ENCODE peak calls at places on chromosomes 12 and 14, in nine cellular contexts. One of them, this sample, is unnamed.

GRCh38 chr12:25557830-25558436 is 4.8 kb upstream of the LMNTD1 start:
- DNase-seq in left ventricle myocardium inferior: no peak
- DNase-seq in mammary epithelial cell: peak
- DNase-seq in GM12865: peak
- DNase-seq in endothelial cell: peak
- DNase-seq in A549: peak
- DNase-seq in omental fat pad: no peak
- DNase-seq in pancreas: peak
- DNase-seq in mucosa of descending colon: peak
- DNase-seq in this sample: no peak

GRCh38 chr12:121356657-121357056 is 4.4 kb upstream of the ANAPC5 start:
- DNase-seq in left ventricle myocardium inferior: no peak
- DNase-seq in mammary epithelial cell: no peak
- DNase-seq in GM12865: no peak
- DNase-seq in endothelial cell: no peak
- DNase-seq in A549: no peak
- DNase-seq in omental fat pad: no peak
- DNase-seq in pancreas: no peak
- DNase-seq in mucosa of descending colon: no peak
- DNase-seq in this sample: no peak

GRCh38 chr14:93295541-93296220 is 37.2 kb downstream of the BTBD7 start:
- DNase-seq in left ventricle myocardium inferior: no peak
- DNase-seq in mammary epithelial cell: no peak
- DNase-seq in GM12865: no peak
- DNase-seq in endothelial cell: no peak
- DNase-seq in A549: no peak
- DNase-seq in omental fat pad: no peak
- DNase-seq in pancreas: no peak
- DNase-seq in mucosa of descending colon: no peak
- DNase-seq in this sample: no peak

GRCh38 chr12:80941916-80942315 is 4.2 kb upstream of the LIN7A start:
- DNase-seq in left ventricle myocardium inferior: no peak
- DNase-seq in mammary epithelial cell: no peak
- DNase-seq in GM12865: no peak
- DNase-seq in endothelial cell: no peak
- DNase-seq in A549: no peak
- DNase-seq in omental fat pad: no peak
- DNase-seq in pancreas: no peak
- DNase-seq in mucosa of descending colon: no peak
- DNase-seq in this sample: no peak

GRCh38 chr12:129606239-129606638 is 297.6 kb downstream of the TMEM132D start:
- DNase-seq in left ventricle myocardium inferior: no peak
- DNase-seq in mammary epithelial cell: no peak
- DNase-seq in GM12865: no peak
- DNase-seq in endothelial cell: no peak
- DNase-seq in A549: no peak
- DNase-seq in omental fat pad: no peak
- DNase-seq in pancreas: no peak
- DNase-seq in mucosa of descending colon: no peak
- DNase-seq in this sample: no peak

GRCh38 chr12:85273411-85274075 is 6.5 kb upstream of the ALX1 start:
- DNase-seq in left ventricle myocardium inferior: no peak
- DNase-seq in mammary epithelial cell: no peak
- DNase-seq in GM12865: no peak
- DNase-seq in endothelial cell: peak
- DNase-seq in A549: no peak
- DNase-seq in omental fat pad: no peak
- DNase-seq in pancreas: no peak
- DNase-seq in mucosa of descending colon: no peak
- DNase-seq in this sample: peak

GRCh38 chr12:67455236-67455635 is 186.1 kb downstream of the CAND1 start:
- DNase-seq in left ventricle myocardium inferior: no peak
- DNase-seq in mammary epithelial cell: no peak
- DNase-seq in GM12865: no peak
- DNase-seq in endothelial cell: no peak
- DNase-seq in A549: no peak
- DNase-seq in omental fat pad: no peak
- DNase-seq in pancreas: no peak
- DNase-seq in mucosa of descending colon: no peak
- DNase-seq in this sample: no peak

GRCh38 chr12:132170637-132171292 is 26.5 kb downstream of the NOC4L start:
- DNase-seq in left ventricle myocardium inferior: peak
- DNase-seq in mammary epithelial cell: no peak
- DNase-seq in GM12865: no peak
- DNase-seq in endothelial cell: no peak
- DNase-seq in A549: no peak
- DNase-seq in omental fat pad: no peak
- DNase-seq in pancreas: no peak
- DNase-seq in mucosa of descending colon: no peak
- DNase-seq in this sample: no peak

GRCh38 chr14:34872822-34873590 is 2.2 kb downstream of the BAZ1A start:
- DNase-seq in left ventricle myocardium inferior: no peak
- DNase-seq in mammary epithelial cell: peak
- DNase-seq in GM12865: peak
- DNase-seq in endothelial cell: no peak
- DNase-seq in A549: peak
- DNase-seq in omental fat pad: no peak
- DNase-seq in pancreas: no peak
- DNase-seq in mucosa of descending colon: peak
- DNase-seq in this sample: peak

GRCh38 chr14:37819155-37820015 is 224.0 kb downstream of the TTC6 start:
- DNase-seq in left ventricle myocardium inferior: no peak
- DNase-seq in mammary epithelial cell: peak
- DNase-seq in GM12865: no peak
- DNase-seq in endothelial cell: no peak
- DNase-seq in A549: no peak
- DNase-seq in omental fat pad: no peak
- DNase-seq in pancreas: no peak
- DNase-seq in mucosa of descending colon: no peak
- DNase-seq in this sample: no peak

GRCh38 chr12:120368789-120369475 is at the start of gene MSI1:
- DNase-seq in left ventricle myocardium inferior: no peak
- DNase-seq in mammary epithelial cell: no peak
- DNase-seq in GM12865: no peak
- DNase-seq in endothelial cell: no peak
- DNase-seq in A549: no peak
- DNase-seq in omental fat pad: no peak
- DNase-seq in pancreas: no peak
- DNase-seq in mucosa of descending colon: no peak
- DNase-seq in this sample: no peak

GRCh38 chr14:92613008-92613658 is 99.6 kb downstream of the RIN3 start:
- DNase-seq in left ventricle myocardium inferior: peak
- DNase-seq in mammary epithelial cell: no peak
- DNase-seq in GM12865: peak
- DNase-seq in endothelial cell: peak
- DNase-seq in A549: no peak
- DNase-seq in omental fat pad: no peak
- DNase-seq in pancreas: no peak
- DNase-seq in mucosa of descending colon: peak
- DNase-seq in this sample: peak

GRCh38 chr12:106267535-106267934 is 19.7 kb upstream of the CKAP4 start:
- DNase-seq in left ventricle myocardium inferior: no peak
- DNase-seq in mammary epithelial cell: no peak
- DNase-seq in GM12865: no peak
- DNase-seq in endothelial cell: no peak
- DNase-seq in A549: no peak
- DNase-seq in omental fat pad: no peak
- DNase-seq in pancreas: no peak
- DNase-seq in mucosa of descending colon: no peak
- DNase-seq in this sample: no peak

GRCh38 chr12:107501681-107502080 is 183.9 kb upstream of the PWP1 start:
- DNase-seq in left ventricle myocardium inferior: no peak
- DNase-seq in mammary epithelial cell: no peak
- DNase-seq in GM12865: peak
- DNase-seq in endothelial cell: no peak
- DNase-seq in A549: no peak
- DNase-seq in omental fat pad: no peak
- DNase-seq in pancreas: no peak
- DNase-seq in mucosa of descending colon: no peak
- DNase-seq in this sample: no peak

GRCh38 chr12:2384533-2385328 is 331.9 kb downstream of the CACNA1C start:
- DNase-seq in left ventricle myocardium inferior: no peak
- DNase-seq in mammary epithelial cell: no peak
- DNase-seq in GM12865: no peak
- DNase-seq in endothelial cell: no peak
- DNase-seq in A549: no peak
- DNase-seq in omental fat pad: peak
- DNase-seq in pancreas: no peak
- DNase-seq in mucosa of descending colon: no peak
- DNase-seq in this sample: no peak

GRCh38 chr14:23206422-23207145 is 23.1 kb upstream of the SLC7A8 start:
- DNase-seq in left ventricle myocardium inferior: no peak
- DNase-seq in mammary epithelial cell: no peak
- DNase-seq in GM12865: no peak
- DNase-seq in endothelial cell: no peak
- DNase-seq in A549: no peak
- DNase-seq in omental fat pad: no peak
- DNase-seq in pancreas: no peak
- DNase-seq in mucosa of descending colon: no peak
- DNase-seq in this sample: no peak

GRCh38 chr12:31324116-31324844 is 1.7 kb downstream of the SINHCAF start:
- DNase-seq in left ventricle myocardium inferior: peak
- DNase-seq in mammary epithelial cell: peak
- DNase-seq in GM12865: peak
- DNase-seq in endothelial cell: peak
- DNase-seq in A549: peak
- DNase-seq in omental fat pad: no peak
- DNase-seq in pancreas: peak
- DNase-seq in mucosa of descending colon: peak
- DNase-seq in this sample: peak

GRCh38 chr14:75322746-75323145 is 44.1 kb downstream of the FOS start:
- DNase-seq in left ventricle myocardium inferior: no peak
- DNase-seq in mammary epithelial cell: no peak
- DNase-seq in GM12865: no peak
- DNase-seq in endothelial cell: no peak
- DNase-seq in A549: no peak
- DNase-seq in omental fat pad: no peak
- DNase-seq in pancreas: no peak
- DNase-seq in mucosa of descending colon: no peak
- DNase-seq in this sample: peak

GRCh38 chr14:56996721-56997399 is 186.6 kb upstream of the OTX2 start:
- DNase-seq in left ventricle myocardium inferior: no peak
- DNase-seq in mammary epithelial cell: no peak
- DNase-seq in GM12865: no peak
- DNase-seq in endothelial cell: no peak
- DNase-seq in A549: no peak
- DNase-seq in omental fat pad: no peak
- DNase-seq in pancreas: no peak
- DNase-seq in mucosa of descending colon: no peak
- DNase-seq in this sample: no peak

GRCh38 chr12:73421832-73422231 is 1115.8 kb upstream of the ATXN7L3B start:
- DNase-seq in left ventricle myocardium inferior: no peak
- DNase-seq in mammary epithelial cell: peak
- DNase-seq in GM12865: no peak
- DNase-seq in endothelial cell: no peak
- DNase-seq in A549: no peak
- DNase-seq in omental fat pad: no peak
- DNase-seq in pancreas: no peak
- DNase-seq in mucosa of descending colon: no peak
- DNase-seq in this sample: no peak

GRCh38 chr12:110704750-110705149 is 15.8 kb upstream of the HVCN1 start:
- DNase-seq in left ventricle myocardium inferior: no peak
- DNase-seq in mammary epithelial cell: peak
- DNase-seq in GM12865: peak
- DNase-seq in endothelial cell: no peak
- DNase-seq in A549: peak
- DNase-seq in omental fat pad: no peak
- DNase-seq in pancreas: peak
- DNase-seq in mucosa of descending colon: peak
- DNase-seq in this sample: peak
- TF ChIP-seq CTCF in left ventricle myocardium inferior: no peak
- TF ChIP-seq CTCF in mammary epithelial cell: peak
- TF ChIP-seq CTCF in GM12865: peak
- TF ChIP-seq CTCF in endothelial cell: no peak
- TF ChIP-seq CTCF in A549: peak
- TF ChIP-seq CTCF in omental fat pad: no peak
- TF ChIP-seq CTCF in pancreas: no peak
- TF ChIP-seq CTCF in mucosa of descending colon: no peak
- TF ChIP-seq CTCF in this sample: peak

GRCh38 chr12:51372021-51372420 is 19.2 kb downstream of the GALNT6 start:
- DNase-seq in left ventricle myocardium inferior: no peak
- DNase-seq in mammary epithelial cell: no peak
- DNase-seq in GM12865: no peak
- DNase-seq in endothelial cell: no peak
- DNase-seq in A549: no peak
- DNase-seq in omental fat pad: no peak
- DNase-seq in pancreas: no peak
- DNase-seq in mucosa of descending colon: no peak
- DNase-seq in this sample: no peak
- TF ChIP-seq CTCF in left ventricle myocardium inferior: no peak
- TF ChIP-seq CTCF in mammary epithelial cell: no peak
- TF ChIP-seq CTCF in GM12865: no peak
- TF ChIP-seq CTCF in endothelial cell: no peak
- TF ChIP-seq CTCF in A549: no peak
- TF ChIP-seq CTCF in omental fat pad: no peak
- TF ChIP-seq CTCF in pancreas: no peak
- TF ChIP-seq CTCF in mucosa of descending colon: no peak
- TF ChIP-seq CTCF in this sample: no peak

DNA sequence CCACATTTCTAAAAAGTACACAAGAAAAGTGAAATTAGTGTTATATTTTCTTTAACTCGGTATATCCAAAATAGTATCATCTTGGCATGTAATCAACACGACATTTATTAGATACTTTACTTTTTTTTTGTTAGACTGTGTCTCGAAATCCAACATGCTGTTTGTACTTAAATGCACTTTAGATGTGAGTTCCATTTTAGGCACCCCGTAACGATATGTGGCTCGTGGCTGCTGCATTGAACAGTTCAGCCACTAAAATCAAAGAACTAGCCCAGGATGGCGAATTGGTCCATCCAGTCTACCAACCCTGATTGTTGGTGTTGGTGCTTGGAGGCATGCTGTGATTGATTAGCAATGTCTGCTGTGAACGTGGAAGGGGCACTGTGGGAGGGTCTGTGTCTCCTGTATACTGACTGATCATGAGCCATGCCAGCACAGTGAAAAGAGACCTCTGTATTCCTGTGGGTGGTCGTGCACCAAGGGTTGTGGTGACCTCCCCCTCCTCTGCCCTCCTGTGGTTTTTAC is 63.1 kb upstream of the DLK1 start:
- DNase-seq in left ventricle myocardium inferior: no peak
- DNase-seq in mammary epithelial cell: no peak
- DNase-seq in GM12865: no peak
- DNase-seq in endothelial cell: no peak
- DNase-seq in A549: no peak
- DNase-seq in omental fat pad: no peak
- DNase-seq in pancreas: no peak
- DNase-seq in mucosa of descending colon: no peak
- DNase-seq in this sample: no peak
- TF ChIP-seq CTCF in left ventricle myocardium inferior: no peak
- TF ChIP-seq CTCF in mammary epithelial cell: no peak
- TF ChIP-seq CTCF in GM12865: no peak
- TF ChIP-seq CTCF in endothelial cell: peak
- TF ChIP-seq CTCF in A549: peak
- TF ChIP-seq CTCF in omental fat pad: no peak
- TF ChIP-seq CTCF in pancreas: no peak
- TF ChIP-seq CTCF in mucosa of descending colon: no peak
- TF ChIP-seq CTCF in this sample: peak

GRCh38 chr14:51478241-51478640 is 173.5 kb upstream of the FRMD6 start:
- DNase-seq in left ventricle myocardium inferior: no peak
- DNase-seq in mammary epithelial cell: no peak
- DNase-seq in GM12865: no peak
- DNase-seq in endothelial cell: no peak
- DNase-seq in A549: no peak
- DNase-seq in omental fat pad: no peak
- DNase-seq in pancreas: no peak
- DNase-seq in mucosa of descending colon: no peak
- DNase-seq in this sample: no peak
- TF ChIP-seq CTCF in left ventricle myocardium inferior: no peak
- TF ChIP-seq CTCF in mammary epithelial cell: no peak
- TF ChIP-seq CTCF in GM12865: no peak
- TF ChIP-seq CTCF in endothelial cell: no peak
- TF ChIP-seq CTCF in A549: no peak
- TF ChIP-seq CTCF in omental fat pad: no peak
- TF ChIP-seq CTCF in pancreas: no peak
- TF ChIP-seq CTCF in mucosa of descending colon: no peak
- TF ChIP-seq CTCF in this sample: no peak

This sample was measured in H9.